ENCODE peak calls at places on chromosomes 5 and 9, in eight cellular contexts. One of them, this sample, is unnamed.

GRCh38 chr9:92663126-92663525 is 6.8 kb downstream of the IPPK start:
- DNase-seq in fibroblast of mammary gland: no peak
- DNase-seq in epithelial cell of esophagus: no peak
- DNase-seq in cardiac fibroblast: no peak
- DNase-seq in AG09309: no peak
- DNase-seq in foreskin fibroblast: no peak
- DNase-seq in HCT116: no peak
- DNase-seq in SK-N-SH: no peak
- DNase-seq in this sample: no peak

GRCh38 chr5:44089419-44090125 is 299.6 kb downstream of the FGF10 start:
- DNase-seq in AG09309: no peak
- DNase-seq in epithelial cell of esophagus: no peak
- DNase-seq in HCT116: no peak
- DNase-seq in foreskin fibroblast: no peak
- DNase-seq in SK-N-SH: no peak
- DNase-seq in cardiac fibroblast: no peak
- DNase-seq in fibroblast of mammary gland: peak
- DNase-seq in this sample: no peak

GRCh38 chr5:99386406-99387075 is 457.7 kb upstream of the CHD1 start:
- DNase-seq in AG09309: no peak
- DNase-seq in SK-N-SH: no peak
- DNase-seq in foreskin fibroblast: no peak
- DNase-seq in cardiac fibroblast: no peak
- DNase-seq in fibroblast of mammary gland: no peak
- DNase-seq in epithelial cell of esophagus: no peak
- DNase-seq in HCT116: no peak
- DNase-seq in this sample: no peak

GRCh38 chr5:172453206-172453985 is 929 bp downstream of the SH3PXD2B start:
- DNase-seq in HCT116: peak
- DNase-seq in AG09309: no peak
- DNase-seq in SK-N-SH: peak
- DNase-seq in foreskin fibroblast: peak
- DNase-seq in fibroblast of mammary gland: peak
- DNase-seq in cardiac fibroblast: peak
- DNase-seq in epithelial cell of esophagus: peak
- DNase-seq in this sample: no peak

GRCh38 chr5:124812771-124813358 is 66.4 kb upstream of the ZNF608 start:
- DNase-seq in AG09309: no peak
- DNase-seq in epithelial cell of esophagus: peak
- DNase-seq in cardiac fibroblast: no peak
- DNase-seq in SK-N-SH: no peak
- DNase-seq in HCT116: no peak
- DNase-seq in fibroblast of mammary gland: no peak
- DNase-seq in foreskin fibroblast: no peak
- DNase-seq in this sample: no peak

GRCh38 chr5:180831139-180832080 is 28.8 kb upstream of the MGAT1 start:
- DNase-seq in epithelial cell of esophagus: peak
- DNase-seq in SK-N-SH: peak
- DNase-seq in HCT116: peak
- DNase-seq in foreskin fibroblast: peak
- DNase-seq in cardiac fibroblast: peak
- DNase-seq in AG09309: no peak
- DNase-seq in fibroblast of mammary gland: peak
- DNase-seq in this sample: peak

GRCh38 chr9:98214811-98215210 is 22.4 kb upstream of the CORO2A start:
- DNase-seq in fibroblast of mammary gland: no peak
- DNase-seq in cardiac fibroblast: no peak
- DNase-seq in epithelial cell of esophagus: no peak
- DNase-seq in SK-N-SH: no peak
- DNase-seq in foreskin fibroblast: peak
- DNase-seq in AG09309: no peak
- DNase-seq in HCT116: no peak
- DNase-seq in this sample: no peak

GRCh38 chr9:20683351-20684034 is 566 bp upstream of the FOCAD start:
- DNase-seq in epithelial cell of esophagus: peak
- DNase-seq in SK-N-SH: peak
- DNase-seq in HCT116: peak
- DNase-seq in cardiac fibroblast: peak
- DNase-seq in AG09309: peak
- DNase-seq in foreskin fibroblast: peak
- DNase-seq in fibroblast of mammary gland: peak
- DNase-seq in this sample: peak

GRCh38 chr5:72454996-72455395 is 52.2 kb downstream of the ZNF366 start:
- DNase-seq in fibroblast of mammary gland: no peak
- DNase-seq in AG09309: no peak
- DNase-seq in SK-N-SH: no peak
- DNase-seq in foreskin fibroblast: no peak
- DNase-seq in cardiac fibroblast: no peak
- DNase-seq in HCT116: no peak
- DNase-seq in epithelial cell of esophagus: no peak
- DNase-seq in this sample: no peak

GRCh38 chr5:72453260-72453775 is 53.9 kb downstream of the ZNF366 start:
- DNase-seq in fibroblast of mammary gland: no peak
- DNase-seq in cardiac fibroblast: peak
- DNase-seq in AG09309: no peak
- DNase-seq in SK-N-SH: no peak
- DNase-seq in foreskin fibroblast: no peak
- DNase-seq in HCT116: no peak
- DNase-seq in epithelial cell of esophagus: no peak
- DNase-seq in this sample: no peak

GRCh38 chr5:72452515-72453259 is 54.5 kb downstream of the ZNF366 start:
- DNase-seq in cardiac fibroblast: peak
- DNase-seq in fibroblast of mammary gland: peak
- DNase-seq in epithelial cell of esophagus: peak
- DNase-seq in HCT116: peak
- DNase-seq in foreskin fibroblast: peak
- DNase-seq in SK-N-SH: no peak
- DNase-seq in AG09309: peak
- DNase-seq in this sample: peak

GRCh38 chr5:72455477-72455876 is 51.7 kb downstream of the ZNF366 start:
- DNase-seq in AG09309: no peak
- DNase-seq in cardiac fibroblast: peak
- DNase-seq in epithelial cell of esophagus: no peak
- DNase-seq in fibroblast of mammary gland: no peak
- DNase-seq in foreskin fibroblast: no peak
- DNase-seq in HCT116: no peak
- DNase-seq in SK-N-SH: no peak
- DNase-seq in this sample: no peak

DNA sequence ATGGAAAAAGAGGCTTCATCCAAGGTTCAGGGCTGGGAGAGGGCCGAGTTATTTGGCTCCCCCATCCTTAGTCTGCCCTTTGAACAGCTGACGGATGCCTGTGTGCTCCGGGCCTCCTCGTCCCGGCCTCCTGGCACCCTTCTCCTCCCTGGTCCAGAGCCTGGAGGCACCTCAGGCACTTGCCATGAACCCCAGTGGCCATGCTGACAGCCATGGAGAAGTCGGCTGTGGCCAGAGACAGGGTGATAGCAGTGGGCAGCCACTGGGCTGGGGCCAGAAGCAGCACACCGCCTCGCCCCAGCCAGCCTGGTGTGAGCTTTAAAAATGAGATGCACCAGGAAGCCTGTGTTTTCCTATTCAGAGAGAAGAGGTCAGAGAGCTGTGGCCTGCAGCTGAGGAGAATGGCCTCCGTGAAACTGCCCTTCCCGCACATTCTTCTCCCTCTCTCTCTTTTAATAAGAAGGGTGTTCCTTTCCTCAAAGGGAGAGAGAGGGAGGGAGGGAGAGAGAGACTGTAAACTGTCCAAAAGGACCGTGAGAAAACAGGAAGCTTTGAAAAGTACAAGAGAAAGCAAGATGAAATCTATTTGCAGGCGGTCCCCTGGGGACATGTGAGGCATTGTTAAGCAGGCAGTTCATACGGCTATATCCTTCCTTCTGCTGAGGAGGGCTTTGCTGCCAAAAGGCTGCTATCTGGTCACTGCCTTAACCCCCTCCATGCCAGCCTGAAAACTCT is 55.3 kb downstream of the ZNF366 start:
- DNase-seq in HCT116: no peak
- DNase-seq in SK-N-SH: peak
- DNase-seq in foreskin fibroblast: peak
- DNase-seq in cardiac fibroblast: peak
- DNase-seq in AG09309: peak
- DNase-seq in fibroblast of mammary gland: peak
- DNase-seq in epithelial cell of esophagus: peak
- DNase-seq in this sample: peak
- H3K4me3 ChIP-seq in HCT116: no peak
- H3K4me3 ChIP-seq in SK-N-SH: no peak
- H3K4me3 ChIP-seq in foreskin fibroblast: no peak
- H3K4me3 ChIP-seq in cardiac fibroblast: no peak
- H3K4me3 ChIP-seq in AG09309: no peak
- H3K4me3 ChIP-seq in fibroblast of mammary gland: no peak
- H3K4me3 ChIP-seq in epithelial cell of esophagus: no peak
- H3K4me3 ChIP-seq in this sample: no peak

GRCh38 chr9:4081549-4081895 is 218.3 kb downstream of the GLIS3 start:
- DNase-seq in epithelial cell of esophagus: no peak
- DNase-seq in cardiac fibroblast: no peak
- DNase-seq in fibroblast of mammary gland: peak
- DNase-seq in HCT116: no peak
- DNase-seq in foreskin fibroblast: peak
- DNase-seq in AG09309: no peak
- DNase-seq in SK-N-SH: no peak
- DNase-seq in this sample: no peak

GRCh38 chr9:4079346-4079745 is 220.5 kb downstream of the GLIS3 start:
- DNase-seq in SK-N-SH: no peak
- DNase-seq in epithelial cell of esophagus: no peak
- DNase-seq in fibroblast of mammary gland: no peak
- DNase-seq in AG09309: no peak
- DNase-seq in HCT116: no peak
- DNase-seq in cardiac fibroblast: no peak
- DNase-seq in foreskin fibroblast: no peak
- DNase-seq in this sample: no peak

GRCh38 chr9:4079906-4080305 is 220.0 kb downstream of the GLIS3 start:
- DNase-seq in AG09309: no peak
- DNase-seq in fibroblast of mammary gland: no peak
- DNase-seq in SK-N-SH: no peak
- DNase-seq in foreskin fibroblast: no peak
- DNase-seq in epithelial cell of esophagus: no peak
- DNase-seq in HCT116: no peak
- DNase-seq in cardiac fibroblast: no peak
- DNase-seq in this sample: no peak

GRCh38 chr9:4080889-4081548 is 218.8 kb downstream of the GLIS3 start:
- DNase-seq in SK-N-SH: peak
- DNase-seq in HCT116: no peak
- DNase-seq in AG09309: no peak
- DNase-seq in cardiac fibroblast: no peak
- DNase-seq in fibroblast of mammary gland: no peak
- DNase-seq in foreskin fibroblast: no peak
- DNase-seq in epithelial cell of esophagus: no peak
- DNase-seq in this sample: no peak

DNA sequence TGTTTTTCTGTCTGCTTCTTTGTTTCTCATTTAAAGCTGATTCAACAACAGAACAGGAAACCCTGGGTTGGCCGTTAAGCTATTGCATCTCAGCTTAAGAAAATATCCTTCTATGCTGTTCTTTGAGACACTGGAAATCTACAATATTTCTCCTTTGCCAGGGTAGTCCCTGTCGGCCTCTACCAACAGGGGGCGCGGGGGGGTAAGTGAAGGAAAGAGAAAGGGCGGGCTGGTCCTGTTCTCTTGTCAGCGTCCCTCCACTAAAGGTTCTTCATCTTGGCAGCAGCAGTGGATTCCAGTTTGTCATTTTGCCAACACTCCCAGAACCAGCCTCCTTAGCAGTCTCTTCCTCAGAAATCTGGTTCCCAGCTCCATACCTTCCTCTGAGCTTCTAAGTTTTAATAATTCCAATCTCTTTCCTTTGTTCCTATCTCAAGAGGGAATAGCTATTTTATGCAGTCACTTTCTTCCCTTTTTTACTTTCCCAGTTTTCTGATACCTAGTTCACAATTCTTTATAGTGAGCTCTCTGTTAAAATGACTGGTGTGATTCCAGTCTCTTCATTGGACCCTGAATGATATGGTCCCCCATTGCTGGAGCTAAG is 222.3 kb downstream of the GLIS3 start:
- DNase-seq in foreskin fibroblast: peak
- DNase-seq in SK-N-SH: peak
- DNase-seq in fibroblast of mammary gland: peak
- DNase-seq in AG09309: peak
- DNase-seq in cardiac fibroblast: peak
- DNase-seq in epithelial cell of esophagus: peak
- DNase-seq in HCT116: peak
- DNase-seq in this sample: peak
- TF ChIP-seq CTCF in foreskin fibroblast: peak
- TF ChIP-seq CTCF in SK-N-SH: peak
- TF ChIP-seq CTCF in fibroblast of mammary gland: peak
- TF ChIP-seq CTCF in AG09309: peak
- TF ChIP-seq CTCF in cardiac fibroblast: peak
- TF ChIP-seq CTCF in epithelial cell of esophagus: peak
- TF ChIP-seq CTCF in HCT116: peak
- TF ChIP-seq CTCF in this sample: peak

DNA sequence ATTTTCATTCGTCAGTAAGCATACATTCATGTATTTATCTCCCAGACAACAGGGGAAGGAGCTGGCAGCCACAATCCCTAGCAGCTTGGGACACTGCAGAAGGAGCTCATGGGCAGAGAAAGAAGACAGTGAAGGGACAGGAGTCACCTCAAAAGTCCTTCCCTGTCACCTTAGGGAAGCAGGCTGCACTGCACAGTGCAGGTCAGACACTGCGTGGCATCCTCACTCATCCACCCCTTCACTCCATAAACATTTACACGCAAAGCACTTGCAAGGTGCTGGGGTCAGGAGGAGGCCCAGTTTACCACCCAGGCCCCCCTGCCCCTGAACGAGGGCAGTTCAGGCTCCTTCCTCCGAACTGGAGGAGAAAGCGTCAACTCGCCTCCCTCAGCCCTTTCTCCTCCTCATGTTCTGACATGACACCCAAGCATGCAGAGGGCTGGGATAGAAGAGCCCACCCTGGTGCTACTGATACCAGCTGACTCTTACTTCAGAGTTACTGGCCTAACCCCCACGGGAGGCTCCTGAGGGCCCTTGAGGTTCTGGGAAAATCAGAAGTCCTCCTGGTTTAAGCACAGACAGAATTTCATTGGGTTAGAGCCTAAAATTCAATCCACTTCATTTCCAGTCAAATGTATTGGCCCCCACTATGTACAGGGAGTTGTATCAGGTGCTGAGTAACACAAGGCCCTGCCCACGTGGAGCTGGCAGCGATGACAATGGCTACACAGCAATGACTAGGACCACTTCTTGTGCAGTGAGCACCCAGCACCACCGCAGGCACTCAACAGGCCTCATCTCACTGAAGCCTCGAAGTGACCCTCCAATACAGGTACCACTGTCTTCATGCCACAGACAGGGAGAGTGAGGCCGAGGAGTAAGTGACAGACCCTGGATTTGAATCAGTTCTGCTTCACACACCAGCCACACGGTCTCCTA is 70.4 kb downstream of the RAPGEF1 start:
- DNase-seq in epithelial cell of esophagus: no peak
- DNase-seq in foreskin fibroblast: no peak
- DNase-seq in cardiac fibroblast: peak
- DNase-seq in HCT116: no peak
- DNase-seq in SK-N-SH: no peak
- DNase-seq in AG09309: no peak
- DNase-seq in fibroblast of mammary gland: no peak
- DNase-seq in this sample: no peak
- H3K4me3 ChIP-seq in epithelial cell of esophagus: no peak
- H3K4me3 ChIP-seq in foreskin fibroblast: no peak
- H3K4me3 ChIP-seq in cardiac fibroblast: no peak
- H3K4me3 ChIP-seq in HCT116: no peak
- H3K4me3 ChIP-seq in SK-N-SH: no peak
- H3K4me3 ChIP-seq in AG09309: no peak
- H3K4me3 ChIP-seq in fibroblast of mammary gland: no peak
- H3K4me3 ChIP-seq in this sample: no peak

GRCh38 chr9:88090151-88090581 is 48.1 kb downstream of the SPATA31C2 start:
- DNase-seq in AG09309: peak
- DNase-seq in foreskin fibroblast: no peak
- DNase-seq in HCT116: no peak
- DNase-seq in fibroblast of mammary gland: peak
- DNase-seq in SK-N-SH: no peak
- DNase-seq in cardiac fibroblast: peak
- DNase-seq in epithelial cell of esophagus: no peak
- DNase-seq in this sample: peak

GRCh38 chr9:88087906-88088305 is 50.4 kb downstream of the SPATA31C2 start:
- DNase-seq in fibroblast of mammary gland: no peak
- DNase-seq in AG09309: no peak
- DNase-seq in SK-N-SH: no peak
- DNase-seq in HCT116: no peak
- DNase-seq in cardiac fibroblast: no peak
- DNase-seq in foreskin fibroblast: no peak
- DNase-seq in epithelial cell of esophagus: no peak
- DNase-seq in this sample: no peak

DNA sequence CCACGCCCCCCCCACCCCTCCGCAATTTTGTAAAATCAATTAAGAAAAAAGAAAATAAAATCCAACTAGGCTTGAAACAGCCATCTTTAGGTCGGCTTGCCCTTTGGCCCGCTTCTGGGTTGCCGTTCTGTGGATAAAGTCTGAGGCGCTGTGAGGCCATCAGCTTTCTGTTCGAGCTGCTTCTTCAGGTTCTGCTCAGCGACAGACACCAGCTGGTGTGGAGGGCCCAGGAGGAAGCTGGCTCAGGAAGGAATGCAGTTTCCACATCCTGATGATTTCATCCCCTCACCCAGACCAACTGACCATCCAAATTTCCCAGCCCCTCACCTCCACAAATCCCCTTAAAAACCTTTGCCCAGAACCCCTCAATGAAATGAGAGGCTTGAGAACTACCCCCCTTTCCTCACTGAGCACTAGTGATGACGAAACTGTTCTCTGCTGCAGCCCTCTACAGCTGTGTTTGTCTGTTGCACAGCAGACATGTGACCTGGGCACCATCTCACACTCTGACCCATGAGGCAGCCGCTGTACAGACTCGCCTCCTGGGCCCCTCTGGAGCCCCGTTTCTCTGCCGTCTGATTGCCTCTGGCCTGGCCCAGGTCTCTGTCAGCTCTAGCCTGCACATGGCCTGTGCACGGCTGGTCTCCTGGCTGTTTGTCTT is 45.4 kb downstream of the SPATA31C2 start:
- DNase-seq in HCT116: no peak
- DNase-seq in SK-N-SH: no peak
- DNase-seq in cardiac fibroblast: peak
- DNase-seq in foreskin fibroblast: peak
- DNase-seq in epithelial cell of esophagus: no peak
- DNase-seq in AG09309: no peak
- DNase-seq in fibroblast of mammary gland: peak
- DNase-seq in this sample: peak
- TF ChIP-seq CTCF in HCT116: no peak
- TF ChIP-seq CTCF in SK-N-SH: no peak
- TF ChIP-seq CTCF in cardiac fibroblast: no peak
- TF ChIP-seq CTCF in foreskin fibroblast: no peak
- TF ChIP-seq CTCF in epithelial cell of esophagus: no peak
- TF ChIP-seq CTCF in AG09309: no peak
- TF ChIP-seq CTCF in fibroblast of mammary gland: no peak
- TF ChIP-seq CTCF in this sample: no peak

This sample was measured in fibroblast of the aortic adventitia.